ENCODE peak calls at places on chromosomes 16 and 17, in ten cellular contexts. One of them, this sample, is unnamed.

GRCh38 chr16:87445486-87445885 is 47.3 kb downstream of the ZCCHC14 start:
- DNase-seq in stimulated activated CD4-positive, alpha-beta T cell treated with anti-CD3 and anti-CD28 coated beads, Interleukin-2, amount 100 ng/mL, for 24 hours: no peak
- DNase-seq in MV-4-11: no peak
- DNase-seq in activated CD4-positive, alpha-beta T cell treated with anti-CD3 and anti-CD28 coated beads, Interleukin-2, amount 50 U/mL, for 1 hour: no peak
- DNase-seq in NCI-H1092 treated with DMSO at 0.1 percent for 48 hours: no peak
- DNase-seq in NCI-H146: no peak
- DNase-seq in anterior cingulate cortex: no peak
- DNase-seq in kidney: no peak
- DNase-seq in progenitor cell of endocrine pancreas: no peak
- DNase-seq in stimulated activated CD8-positive, alpha-beta memory T cell treated with anti-CD3 and anti-CD28 coated beads, Interleukin-12 subunit alpha, Interleukin-12 subunit beta, amount 100 ng/mL, for 4 hours: no peak
- DNase-seq in this sample: no peak

GRCh38 chr16:84502075-84502474 is 2.4 kb downstream of the MEAK7 start:
- DNase-seq in progenitor cell of endocrine pancreas: no peak
- DNase-seq in stimulated activated CD4-positive, alpha-beta T cell treated with anti-CD3 and anti-CD28 coated beads, Interleukin-2, amount 100 ng/mL, for 24 hours: no peak
- DNase-seq in NCI-H1092 treated with DMSO at 0.1 percent for 48 hours: no peak
- DNase-seq in MV-4-11: no peak
- DNase-seq in stimulated activated CD8-positive, alpha-beta memory T cell treated with anti-CD3 and anti-CD28 coated beads, Interleukin-12 subunit alpha, Interleukin-12 subunit beta, amount 100 ng/mL, for 4 hours: no peak
- DNase-seq in activated CD4-positive, alpha-beta T cell treated with anti-CD3 and anti-CD28 coated beads, Interleukin-2, amount 50 U/mL, for 1 hour: no peak
- DNase-seq in kidney: peak
- DNase-seq in NCI-H146: no peak
- DNase-seq in anterior cingulate cortex: no peak
- DNase-seq in this sample: no peak

GRCh38 chr17:77145635-77146632 is 5.2 kb downstream of the SEC14L1 start:
- DNase-seq in activated CD4-positive, alpha-beta T cell treated with anti-CD3 and anti-CD28 coated beads, Interleukin-2, amount 50 U/mL, for 1 hour: no peak
- DNase-seq in NCI-H1092 treated with DMSO at 0.1 percent for 48 hours: no peak
- DNase-seq in stimulated activated CD8-positive, alpha-beta memory T cell treated with anti-CD3 and anti-CD28 coated beads, Interleukin-12 subunit alpha, Interleukin-12 subunit beta, amount 100 ng/mL, for 4 hours: no peak
- DNase-seq in MV-4-11: peak
- DNase-seq in stimulated activated CD4-positive, alpha-beta T cell treated with anti-CD3 and anti-CD28 coated beads, Interleukin-2, amount 100 ng/mL, for 24 hours: no peak
- DNase-seq in anterior cingulate cortex: peak
- DNase-seq in progenitor cell of endocrine pancreas: no peak
- DNase-seq in kidney: peak
- DNase-seq in NCI-H146: no peak
- DNase-seq in this sample: no peak

GRCh38 chr17:73785466-73785865 is 141.2 kb upstream of the SDK2 start:
- DNase-seq in kidney: no peak
- DNase-seq in activated CD4-positive, alpha-beta T cell treated with anti-CD3 and anti-CD28 coated beads, Interleukin-2, amount 50 U/mL, for 1 hour: no peak
- DNase-seq in stimulated activated CD8-positive, alpha-beta memory T cell treated with anti-CD3 and anti-CD28 coated beads, Interleukin-12 subunit alpha, Interleukin-12 subunit beta, amount 100 ng/mL, for 4 hours: no peak
- DNase-seq in anterior cingulate cortex: no peak
- DNase-seq in NCI-H1092 treated with DMSO at 0.1 percent for 48 hours: no peak
- DNase-seq in NCI-H146: no peak
- DNase-seq in MV-4-11: no peak
- DNase-seq in progenitor cell of endocrine pancreas: no peak
- DNase-seq in stimulated activated CD4-positive, alpha-beta T cell treated with anti-CD3 and anti-CD28 coated beads, Interleukin-2, amount 100 ng/mL, for 24 hours: no peak
- DNase-seq in this sample: no peak

GRCh38 chr16:49330562-49331201 is 42.9 kb upstream of the C16orf78 start:
- DNase-seq in MV-4-11: peak
- DNase-seq in activated CD4-positive, alpha-beta T cell treated with anti-CD3 and anti-CD28 coated beads, Interleukin-2, amount 50 U/mL, for 1 hour: no peak
- DNase-seq in NCI-H146: no peak
- DNase-seq in stimulated activated CD8-positive, alpha-beta memory T cell treated with anti-CD3 and anti-CD28 coated beads, Interleukin-12 subunit alpha, Interleukin-12 subunit beta, amount 100 ng/mL, for 4 hours: no peak
- DNase-seq in NCI-H1092 treated with DMSO at 0.1 percent for 48 hours: no peak
- DNase-seq in anterior cingulate cortex: no peak
- DNase-seq in stimulated activated CD4-positive, alpha-beta T cell treated with anti-CD3 and anti-CD28 coated beads, Interleukin-2, amount 100 ng/mL, for 24 hours: no peak
- DNase-seq in kidney: no peak
- DNase-seq in progenitor cell of endocrine pancreas: no peak
- DNase-seq in this sample: no peak

GRCh38 chr16:8377864-8378263 is 212.4 kb downstream of the TMEM114 start:
- DNase-seq in activated CD4-positive, alpha-beta T cell treated with anti-CD3 and anti-CD28 coated beads, Interleukin-2, amount 50 U/mL, for 1 hour: no peak
- DNase-seq in anterior cingulate cortex: no peak
- DNase-seq in progenitor cell of endocrine pancreas: no peak
- DNase-seq in MV-4-11: no peak
- DNase-seq in NCI-H1092 treated with DMSO at 0.1 percent for 48 hours: no peak
- DNase-seq in stimulated activated CD8-positive, alpha-beta memory T cell treated with anti-CD3 and anti-CD28 coated beads, Interleukin-12 subunit alpha, Interleukin-12 subunit beta, amount 100 ng/mL, for 4 hours: no peak
- DNase-seq in NCI-H146: no peak
- DNase-seq in kidney: no peak
- DNase-seq in stimulated activated CD4-positive, alpha-beta T cell treated with anti-CD3 and anti-CD28 coated beads, Interleukin-2, amount 100 ng/mL, for 24 hours: no peak
- DNase-seq in this sample: no peak

GRCh38 chr16:19776565-19776964 is 58.5 kb downstream of the IQCK start:
- DNase-seq in kidney: no peak
- DNase-seq in anterior cingulate cortex: no peak
- DNase-seq in progenitor cell of endocrine pancreas: no peak
- DNase-seq in NCI-H146: no peak
- DNase-seq in MV-4-11: no peak
- DNase-seq in NCI-H1092 treated with DMSO at 0.1 percent for 48 hours: no peak
- DNase-seq in stimulated activated CD8-positive, alpha-beta memory T cell treated with anti-CD3 and anti-CD28 coated beads, Interleukin-12 subunit alpha, Interleukin-12 subunit beta, amount 100 ng/mL, for 4 hours: no peak
- DNase-seq in activated CD4-positive, alpha-beta T cell treated with anti-CD3 and anti-CD28 coated beads, Interleukin-2, amount 50 U/mL, for 1 hour: no peak
- DNase-seq in stimulated activated CD4-positive, alpha-beta T cell treated with anti-CD3 and anti-CD28 coated beads, Interleukin-2, amount 100 ng/mL, for 24 hours: no peak
- DNase-seq in this sample: no peak

GRCh38 chr17:50055055-50055425 is 870 bp upstream of the ITGA3 start:
- DNase-seq in anterior cingulate cortex: peak
- DNase-seq in NCI-H146: peak
- DNase-seq in kidney: peak
- DNase-seq in MV-4-11: no peak
- DNase-seq in activated CD4-positive, alpha-beta T cell treated with anti-CD3 and anti-CD28 coated beads, Interleukin-2, amount 50 U/mL, for 1 hour: no peak
- DNase-seq in progenitor cell of endocrine pancreas: peak
- DNase-seq in stimulated activated CD4-positive, alpha-beta T cell treated with anti-CD3 and anti-CD28 coated beads, Interleukin-2, amount 100 ng/mL, for 24 hours: peak
- DNase-seq in NCI-H1092 treated with DMSO at 0.1 percent for 48 hours: no peak
- DNase-seq in stimulated activated CD8-positive, alpha-beta memory T cell treated with anti-CD3 and anti-CD28 coated beads, Interleukin-12 subunit alpha, Interleukin-12 subunit beta, amount 100 ng/mL, for 4 hours: no peak
- DNase-seq in this sample: no peak

GRCh38 chr16:30401768-30402425 is 5.5 kb upstream of the ZNF771 start:
- DNase-seq in stimulated activated CD4-positive, alpha-beta T cell treated with anti-CD3 and anti-CD28 coated beads, Interleukin-2, amount 100 ng/mL, for 24 hours: no peak
- DNase-seq in anterior cingulate cortex: no peak
- DNase-seq in NCI-H146: peak
- DNase-seq in progenitor cell of endocrine pancreas: no peak
- DNase-seq in kidney: no peak
- DNase-seq in stimulated activated CD8-positive, alpha-beta memory T cell treated with anti-CD3 and anti-CD28 coated beads, Interleukin-12 subunit alpha, Interleukin-12 subunit beta, amount 100 ng/mL, for 4 hours: no peak
- DNase-seq in MV-4-11: no peak
- DNase-seq in activated CD4-positive, alpha-beta T cell treated with anti-CD3 and anti-CD28 coated beads, Interleukin-2, amount 50 U/mL, for 1 hour: no peak
- DNase-seq in NCI-H1092 treated with DMSO at 0.1 percent for 48 hours: no peak
- DNase-seq in this sample: no peak

GRCh38 chr17:17379197-17379991 is 76.2 kb downstream of the NT5M start:
- DNase-seq in NCI-H1092 treated with DMSO at 0.1 percent for 48 hours: no peak
- DNase-seq in stimulated activated CD8-positive, alpha-beta memory T cell treated with anti-CD3 and anti-CD28 coated beads, Interleukin-12 subunit alpha, Interleukin-12 subunit beta, amount 100 ng/mL, for 4 hours: no peak
- DNase-seq in activated CD4-positive, alpha-beta T cell treated with anti-CD3 and anti-CD28 coated beads, Interleukin-2, amount 50 U/mL, for 1 hour: no peak
- DNase-seq in kidney: peak
- DNase-seq in NCI-H146: no peak
- DNase-seq in anterior cingulate cortex: peak
- DNase-seq in MV-4-11: no peak
- DNase-seq in progenitor cell of endocrine pancreas: no peak
- DNase-seq in stimulated activated CD4-positive, alpha-beta T cell treated with anti-CD3 and anti-CD28 coated beads, Interleukin-2, amount 100 ng/mL, for 24 hours: no peak
- DNase-seq in this sample: no peak

GRCh38 chr16:1206786-1207185 is 18.3 kb downstream of the TPSG1 start:
- DNase-seq in NCI-H1092 treated with DMSO at 0.1 percent for 48 hours: no peak
- DNase-seq in progenitor cell of endocrine pancreas: no peak
- DNase-seq in stimulated activated CD8-positive, alpha-beta memory T cell treated with anti-CD3 and anti-CD28 coated beads, Interleukin-12 subunit alpha, Interleukin-12 subunit beta, amount 100 ng/mL, for 4 hours: no peak
- DNase-seq in anterior cingulate cortex: no peak
- DNase-seq in activated CD4-positive, alpha-beta T cell treated with anti-CD3 and anti-CD28 coated beads, Interleukin-2, amount 50 U/mL, for 1 hour: peak
- DNase-seq in stimulated activated CD4-positive, alpha-beta T cell treated with anti-CD3 and anti-CD28 coated beads, Interleukin-2, amount 100 ng/mL, for 24 hours: no peak
- DNase-seq in NCI-H146: no peak
- DNase-seq in kidney: no peak
- DNase-seq in MV-4-11: no peak
- DNase-seq in this sample: no peak

GRCh38 chr16:89217388-89218191 is at the start of gene ZNF778:
- DNase-seq in progenitor cell of endocrine pancreas: no peak
- DNase-seq in stimulated activated CD8-positive, alpha-beta memory T cell treated with anti-CD3 and anti-CD28 coated beads, Interleukin-12 subunit alpha, Interleukin-12 subunit beta, amount 100 ng/mL, for 4 hours: peak
- DNase-seq in activated CD4-positive, alpha-beta T cell treated with anti-CD3 and anti-CD28 coated beads, Interleukin-2, amount 50 U/mL, for 1 hour: peak
- DNase-seq in MV-4-11: peak
- DNase-seq in stimulated activated CD4-positive, alpha-beta T cell treated with anti-CD3 and anti-CD28 coated beads, Interleukin-2, amount 100 ng/mL, for 24 hours: peak
- DNase-seq in NCI-H146: peak
- DNase-seq in anterior cingulate cortex: peak
- DNase-seq in NCI-H1092 treated with DMSO at 0.1 percent for 48 hours: peak
- DNase-seq in kidney: peak
- DNase-seq in this sample: no peak

GRCh38 chr16:12062343-12063003 is 85.9 kb downstream of the SNX29 start:
- DNase-seq in MV-4-11: peak
- DNase-seq in kidney: peak
- DNase-seq in anterior cingulate cortex: no peak
- DNase-seq in NCI-H146: no peak
- DNase-seq in stimulated activated CD4-positive, alpha-beta T cell treated with anti-CD3 and anti-CD28 coated beads, Interleukin-2, amount 100 ng/mL, for 24 hours: no peak
- DNase-seq in stimulated activated CD8-positive, alpha-beta memory T cell treated with anti-CD3 and anti-CD28 coated beads, Interleukin-12 subunit alpha, Interleukin-12 subunit beta, amount 100 ng/mL, for 4 hours: no peak
- DNase-seq in NCI-H1092 treated with DMSO at 0.1 percent for 48 hours: no peak
- DNase-seq in activated CD4-positive, alpha-beta T cell treated with anti-CD3 and anti-CD28 coated beads, Interleukin-2, amount 50 U/mL, for 1 hour: no peak
- DNase-seq in progenitor cell of endocrine pancreas: no peak
- DNase-seq in this sample: no peak

GRCh38 chr17:7419833-7420610 is at the start of gene SPEM1:
- DNase-seq in stimulated activated CD8-positive, alpha-beta memory T cell treated with anti-CD3 and anti-CD28 coated beads, Interleukin-12 subunit alpha, Interleukin-12 subunit beta, amount 100 ng/mL, for 4 hours: no peak
- DNase-seq in progenitor cell of endocrine pancreas: no peak
- DNase-seq in kidney: no peak
- DNase-seq in stimulated activated CD4-positive, alpha-beta T cell treated with anti-CD3 and anti-CD28 coated beads, Interleukin-2, amount 100 ng/mL, for 24 hours: no peak
- DNase-seq in NCI-H1092 treated with DMSO at 0.1 percent for 48 hours: no peak
- DNase-seq in activated CD4-positive, alpha-beta T cell treated with anti-CD3 and anti-CD28 coated beads, Interleukin-2, amount 50 U/mL, for 1 hour: no peak
- DNase-seq in MV-4-11: no peak
- DNase-seq in anterior cingulate cortex: no peak
- DNase-seq in NCI-H146: no peak
- DNase-seq in this sample: no peak

GRCh38 chr17:38674013-38674748 is 576 bp downstream of the EPOP start:
- DNase-seq in stimulated activated CD4-positive, alpha-beta T cell treated with anti-CD3 and anti-CD28 coated beads, Interleukin-2, amount 100 ng/mL, for 24 hours: peak
- DNase-seq in MV-4-11: no peak
- DNase-seq in kidney: peak
- DNase-seq in NCI-H1092 treated with DMSO at 0.1 percent for 48 hours: no peak
- DNase-seq in progenitor cell of endocrine pancreas: no peak
- DNase-seq in activated CD4-positive, alpha-beta T cell treated with anti-CD3 and anti-CD28 coated beads, Interleukin-2, amount 50 U/mL, for 1 hour: no peak
- DNase-seq in anterior cingulate cortex: no peak
- DNase-seq in stimulated activated CD8-positive, alpha-beta memory T cell treated with anti-CD3 and anti-CD28 coated beads, Interleukin-12 subunit alpha, Interleukin-12 subunit beta, amount 100 ng/mL, for 4 hours: peak
- DNase-seq in NCI-H146: peak
- DNase-seq in this sample: no peak

GRCh38 chr17:29292992-29293889 is 707 bp downstream of the NUFIP2 start:
- DNase-seq in progenitor cell of endocrine pancreas: peak
- DNase-seq in anterior cingulate cortex: peak
- DNase-seq in stimulated activated CD8-positive, alpha-beta memory T cell treated with anti-CD3 and anti-CD28 coated beads, Interleukin-12 subunit alpha, Interleukin-12 subunit beta, amount 100 ng/mL, for 4 hours: no peak
- DNase-seq in activated CD4-positive, alpha-beta T cell treated with anti-CD3 and anti-CD28 coated beads, Interleukin-2, amount 50 U/mL, for 1 hour: peak
- DNase-seq in kidney: peak
- DNase-seq in NCI-H1092 treated with DMSO at 0.1 percent for 48 hours: peak
- DNase-seq in NCI-H146: peak
- DNase-seq in MV-4-11: peak
- DNase-seq in stimulated activated CD4-positive, alpha-beta T cell treated with anti-CD3 and anti-CD28 coated beads, Interleukin-2, amount 100 ng/mL, for 24 hours: peak
- DNase-seq in this sample: no peak

GRCh38 chr16:21997693-21998480 is 3.0 kb downstream of the PDZD9 start:
- DNase-seq in MV-4-11: no peak
- DNase-seq in activated CD4-positive, alpha-beta T cell treated with anti-CD3 and anti-CD28 coated beads, Interleukin-2, amount 50 U/mL, for 1 hour: no peak
- DNase-seq in progenitor cell of endocrine pancreas: no peak
- DNase-seq in stimulated activated CD4-positive, alpha-beta T cell treated with anti-CD3 and anti-CD28 coated beads, Interleukin-2, amount 100 ng/mL, for 24 hours: no peak
- DNase-seq in NCI-H1092 treated with DMSO at 0.1 percent for 48 hours: no peak
- DNase-seq in kidney: no peak
- DNase-seq in stimulated activated CD8-positive, alpha-beta memory T cell treated with anti-CD3 and anti-CD28 coated beads, Interleukin-12 subunit alpha, Interleukin-12 subunit beta, amount 100 ng/mL, for 4 hours: no peak
- DNase-seq in anterior cingulate cortex: no peak
- DNase-seq in NCI-H146: no peak
- DNase-seq in this sample: no peak

GRCh38 chr17:7280519-7281073 is 922 bp upstream of the SLC2A4 start:
- DNase-seq in stimulated activated CD4-positive, alpha-beta T cell treated with anti-CD3 and anti-CD28 coated beads, Interleukin-2, amount 100 ng/mL, for 24 hours: peak
- DNase-seq in stimulated activated CD8-positive, alpha-beta memory T cell treated with anti-CD3 and anti-CD28 coated beads, Interleukin-12 subunit alpha, Interleukin-12 subunit beta, amount 100 ng/mL, for 4 hours: peak
- DNase-seq in anterior cingulate cortex: peak
- DNase-seq in NCI-H146: peak
- DNase-seq in kidney: peak
- DNase-seq in MV-4-11: peak
- DNase-seq in NCI-H1092 treated with DMSO at 0.1 percent for 48 hours: peak
- DNase-seq in progenitor cell of endocrine pancreas: peak
- DNase-seq in activated CD4-positive, alpha-beta T cell treated with anti-CD3 and anti-CD28 coated beads, Interleukin-2, amount 50 U/mL, for 1 hour: peak
- DNase-seq in this sample: no peak

GRCh38 chr17:7560172-7561027 is 1.3 kb upstream of the SENP3 start:
- DNase-seq in NCI-H146: peak
- DNase-seq in stimulated activated CD4-positive, alpha-beta T cell treated with anti-CD3 and anti-CD28 coated beads, Interleukin-2, amount 100 ng/mL, for 24 hours: peak
- DNase-seq in activated CD4-positive, alpha-beta T cell treated with anti-CD3 and anti-CD28 coated beads, Interleukin-2, amount 50 U/mL, for 1 hour: peak
- DNase-seq in anterior cingulate cortex: peak
- DNase-seq in MV-4-11: peak
- DNase-seq in progenitor cell of endocrine pancreas: peak
- DNase-seq in NCI-H1092 treated with DMSO at 0.1 percent for 48 hours: no peak
- DNase-seq in kidney: peak
- DNase-seq in stimulated activated CD8-positive, alpha-beta memory T cell treated with anti-CD3 and anti-CD28 coated beads, Interleukin-12 subunit alpha, Interleukin-12 subunit beta, amount 100 ng/mL, for 4 hours: no peak
- DNase-seq in this sample: peak

This sample was measured in iPS DF 6.9.